ENCODE peak calls at places on chromosomes 12 and 14, in ten cellular contexts. One of them, this sample, is unnamed.

GRCh38 chr12:103538397-103538796 is 42.6 kb upstream of the C12orf42 start:
- DNase-seq in epithelial cell of esophagus: peak; percentile 66
- DNase-seq in fibroblast of lung: no peak
- DNase-seq in mucosa of descending colon: no peak
- DNase-seq in A549: no peak
- DNase-seq in Peyer's patch: no peak
- DNase-seq in H1: no peak
- DNase-seq in fibroblast of mammary gland: peak; percentile 20
- DNase-seq in CD8-positive, alpha-beta T cell: no peak
- DNase-seq in tibial nerve: no peak
- DNase-seq in this sample: no peak

GRCh38 chr12:124551268-124552144 is 15.9 kb downstream of the NCOR2 start:
- DNase-seq in epithelial cell of esophagus: peak; percentile 61
- DNase-seq in fibroblast of lung: peak; percentile 50
- DNase-seq in mucosa of descending colon: peak; percentile 56
- DNase-seq in A549: no peak
- DNase-seq in Peyer's patch: peak; percentile 65
- DNase-seq in H1: no peak
- DNase-seq in fibroblast of mammary gland: no peak
- DNase-seq in CD8-positive, alpha-beta T cell: no peak
- DNase-seq in tibial nerve: peak; percentile 63
- DNase-seq in this sample: no peak

GRCh38 chr14:90574640-90575131 is 177.9 kb downstream of the CALM1 start:
- DNase-seq in epithelial cell of esophagus: no peak
- DNase-seq in fibroblast of lung: no peak
- DNase-seq in mucosa of descending colon: no peak
- DNase-seq in A549: no peak
- DNase-seq in Peyer's patch: no peak
- DNase-seq in H1: no peak
- DNase-seq in fibroblast of mammary gland: no peak
- DNase-seq in CD8-positive, alpha-beta T cell: no peak
- DNase-seq in tibial nerve: no peak
- DNase-seq in this sample: no peak

GRCh38 chr12:122844366-122844971 is 9.2 kb downstream of the HIP1R start:
- DNase-seq in epithelial cell of esophagus: no peak
- DNase-seq in fibroblast of lung: no peak
- DNase-seq in mucosa of descending colon: no peak
- DNase-seq in A549: no peak
- DNase-seq in Peyer's patch: no peak
- DNase-seq in H1: no peak
- DNase-seq in fibroblast of mammary gland: no peak
- DNase-seq in CD8-positive, alpha-beta T cell: no peak
- DNase-seq in tibial nerve: no peak
- DNase-seq in this sample: no peak

GRCh38 chr12:230925-231671 is 17.1 kb upstream of the SLC6A12 start:
- DNase-seq in epithelial cell of esophagus: no peak
- DNase-seq in fibroblast of lung: no peak
- DNase-seq in mucosa of descending colon: no peak
- DNase-seq in A549: no peak
- DNase-seq in Peyer's patch: no peak
- DNase-seq in H1: no peak
- DNase-seq in fibroblast of mammary gland: no peak
- DNase-seq in CD8-positive, alpha-beta T cell: no peak
- DNase-seq in tibial nerve: no peak
- DNase-seq in this sample: no peak

GRCh38 chr12:121274036-121274763 is 22.3 kb downstream of the CAMKK2 start:
- DNase-seq in epithelial cell of esophagus: no peak
- DNase-seq in fibroblast of lung: no peak
- DNase-seq in mucosa of descending colon: no peak
- DNase-seq in A549: no peak
- DNase-seq in Peyer's patch: no peak
- DNase-seq in H1: no peak
- DNase-seq in fibroblast of mammary gland: no peak
- DNase-seq in CD8-positive, alpha-beta T cell: no peak
- DNase-seq in tibial nerve: no peak
- DNase-seq in this sample: no peak

GRCh38 chr12:78568326-78569020 is 296.1 kb upstream of the SYT1 start:
- DNase-seq in epithelial cell of esophagus: no peak
- DNase-seq in fibroblast of lung: peak; percentile 11
- DNase-seq in mucosa of descending colon: no peak
- DNase-seq in A549: no peak
- DNase-seq in Peyer's patch: no peak
- DNase-seq in H1: no peak
- DNase-seq in fibroblast of mammary gland: peak; percentile 24
- DNase-seq in CD8-positive, alpha-beta T cell: no peak
- DNase-seq in tibial nerve: no peak
- DNase-seq in this sample: no peak

GRCh38 chr12:44000309-44000952 is 164.6 kb downstream of the TMEM117 start:
- DNase-seq in epithelial cell of esophagus: peak; percentile 85
- DNase-seq in fibroblast of lung: peak; percentile 39
- DNase-seq in mucosa of descending colon: peak; percentile 38
- DNase-seq in A549: peak; percentile 71
- DNase-seq in Peyer's patch: no peak
- DNase-seq in H1: peak; percentile 56
- DNase-seq in fibroblast of mammary gland: peak; percentile 63
- DNase-seq in CD8-positive, alpha-beta T cell: no peak
- DNase-seq in tibial nerve: no peak
- DNase-seq in this sample: peak; percentile 50

DNA sequence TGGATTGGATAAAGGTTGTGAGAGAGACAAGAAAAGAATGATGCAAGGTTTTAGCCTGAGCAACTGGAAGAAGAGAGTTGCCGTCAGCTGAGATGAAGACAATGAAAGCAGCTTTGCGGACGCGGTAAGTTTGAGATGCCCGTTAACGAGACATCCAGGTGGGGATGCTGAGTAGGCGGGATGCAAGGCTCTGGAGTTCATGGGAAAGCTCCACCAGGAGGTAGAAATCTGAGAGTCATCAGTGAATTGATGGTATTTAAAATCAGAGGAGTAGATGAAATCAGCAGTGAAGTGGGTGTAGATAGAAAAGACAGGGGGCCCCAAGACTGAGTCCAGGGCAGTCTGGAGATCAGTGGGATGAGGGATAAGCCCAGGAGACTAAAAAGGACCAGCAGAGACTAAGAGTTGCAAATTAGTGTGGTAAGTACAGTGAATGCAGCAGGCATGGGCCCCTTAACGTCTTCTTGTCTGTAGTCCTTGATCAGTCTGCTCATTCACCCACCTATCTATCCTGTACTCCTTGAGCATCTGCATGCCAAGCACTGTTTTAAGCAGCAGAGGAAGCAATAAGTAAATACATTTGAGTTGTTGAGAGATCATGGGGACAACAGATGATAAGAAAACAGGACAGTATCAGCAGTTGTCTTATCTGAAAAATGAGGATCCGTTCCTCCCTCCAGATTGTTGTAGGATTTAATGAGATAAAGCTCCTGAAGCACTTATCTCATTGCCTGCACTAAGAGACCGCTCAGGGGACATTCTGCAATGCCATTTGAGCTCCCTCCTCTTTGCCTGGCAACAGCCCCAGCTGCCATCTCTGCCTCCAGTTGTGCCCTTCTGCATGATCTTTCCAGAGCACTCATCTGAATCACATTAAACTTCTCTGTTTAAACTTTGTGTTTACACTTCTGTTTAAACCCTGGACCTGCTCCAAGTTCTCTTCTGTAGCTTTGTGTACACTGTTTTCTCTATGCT is 91.5 kb downstream of the APAF1 start:
- DNase-seq in epithelial cell of esophagus: no peak
- DNase-seq in fibroblast of lung: peak; percentile 62
- DNase-seq in mucosa of descending colon: peak; percentile 10
- DNase-seq in A549: peak; percentile 15
- DNase-seq in Peyer's patch: no peak
- DNase-seq in H1: no peak
- DNase-seq in fibroblast of mammary gland: no peak
- DNase-seq in CD8-positive, alpha-beta T cell: no peak
- DNase-seq in tibial nerve: no peak
- DNase-seq in this sample: no peak
- TF ChIP-seq CTCF in epithelial cell of esophagus: no peak
- TF ChIP-seq CTCF in fibroblast of lung: no peak
- TF ChIP-seq CTCF in mucosa of descending colon: no peak
- TF ChIP-seq CTCF in A549: no peak
- TF ChIP-seq CTCF in Peyer's patch: no peak
- TF ChIP-seq CTCF in H1: no peak
- TF ChIP-seq CTCF in fibroblast of mammary gland: no peak
- TF ChIP-seq CTCF in CD8-positive, alpha-beta T cell: no peak
- TF ChIP-seq CTCF in tibial nerve: no peak
- TF ChIP-seq CTCF in this sample: no peak

GRCh38 chr12:107917912-107918800 is 143.7 kb downstream of the ASCL4 start:
- DNase-seq in epithelial cell of esophagus: peak; percentile 60
- DNase-seq in fibroblast of lung: peak; percentile 5
- DNase-seq in mucosa of descending colon: no peak
- DNase-seq in A549: peak; percentile 54
- DNase-seq in Peyer's patch: no peak
- DNase-seq in H1: peak; percentile 21
- DNase-seq in fibroblast of mammary gland: peak; percentile 24
- DNase-seq in CD8-positive, alpha-beta T cell: no peak
- DNase-seq in tibial nerve: no peak
- DNase-seq in this sample: peak; percentile 19

GRCh38 chr12:107914460-107914977 is 140.0 kb downstream of the ASCL4 start:
- DNase-seq in epithelial cell of esophagus: no peak
- DNase-seq in fibroblast of lung: no peak
- DNase-seq in mucosa of descending colon: no peak
- DNase-seq in A549: no peak
- DNase-seq in Peyer's patch: no peak
- DNase-seq in H1: no peak
- DNase-seq in fibroblast of mammary gland: no peak
- DNase-seq in CD8-positive, alpha-beta T cell: no peak
- DNase-seq in tibial nerve: no peak
- DNase-seq in this sample: no peak

GRCh38 chr12:107906719-107907118 is 132.2 kb downstream of the ASCL4 start:
- DNase-seq in epithelial cell of esophagus: no peak
- DNase-seq in fibroblast of lung: no peak
- DNase-seq in mucosa of descending colon: no peak
- DNase-seq in A549: no peak
- DNase-seq in Peyer's patch: no peak
- DNase-seq in H1: no peak
- DNase-seq in fibroblast of mammary gland: no peak
- DNase-seq in CD8-positive, alpha-beta T cell: no peak
- DNase-seq in tibial nerve: no peak
- DNase-seq in this sample: no peak

GRCh38 chr12:107912421-107913004 is 138.0 kb downstream of the ASCL4 start:
- DNase-seq in epithelial cell of esophagus: peak; percentile 46
- DNase-seq in fibroblast of lung: no peak
- DNase-seq in mucosa of descending colon: peak; percentile 40
- DNase-seq in A549: peak; percentile 73
- DNase-seq in Peyer's patch: peak; percentile 44
- DNase-seq in H1: no peak
- DNase-seq in fibroblast of mammary gland: peak; percentile 25
- DNase-seq in CD8-positive, alpha-beta T cell: peak; percentile 39
- DNase-seq in tibial nerve: peak; percentile 18
- DNase-seq in this sample: no peak
- H3K4me3 ChIP-seq in epithelial cell of esophagus: no peak overlapping the region
- H3K4me3 ChIP-seq in fibroblast of lung: no peak overlapping the region
- H3K4me3 ChIP-seq in mucosa of descending colon: no peak overlapping the region
- H3K4me3 ChIP-seq in A549: peak overlapping the region; percentile 41
- H3K4me3 ChIP-seq in Peyer's patch: peak overlapping the region; percentile 1
- H3K4me3 ChIP-seq in H1: peak overlapping the region; percentile 36
- H3K4me3 ChIP-seq in fibroblast of mammary gland: no peak overlapping the region
- H3K4me3 ChIP-seq in CD8-positive, alpha-beta T cell: peak overlapping the region; percentile 45
- H3K4me3 ChIP-seq in tibial nerve: peak overlapping the region; percentile 8
- H3K4me3 ChIP-seq in this sample: no peak overlapping the region

GRCh38 chr14:23286020-23286903 is at the start of gene HOMEZ:
- DNase-seq in epithelial cell of esophagus: peak; percentile 99
- DNase-seq in fibroblast of lung: peak; percentile 98
- DNase-seq in mucosa of descending colon: peak; percentile 99
- DNase-seq in A549: peak; percentile 98
- DNase-seq in Peyer's patch: peak; percentile 98
- DNase-seq in H1: peak; percentile 89
- DNase-seq in fibroblast of mammary gland: peak; percentile 98
- DNase-seq in CD8-positive, alpha-beta T cell: peak; percentile 96
- DNase-seq in tibial nerve: peak; percentile 98
- DNase-seq in this sample: peak; percentile 98

GRCh38 chr14:23285530-23286019 is 357 bp downstream of the HOMEZ start:
- DNase-seq in epithelial cell of esophagus: no peak
- DNase-seq in fibroblast of lung: no peak
- DNase-seq in mucosa of descending colon: peak; percentile 43
- DNase-seq in A549: no peak
- DNase-seq in Peyer's patch: peak; percentile 20
- DNase-seq in H1: no peak
- DNase-seq in fibroblast of mammary gland: no peak
- DNase-seq in CD8-positive, alpha-beta T cell: peak; percentile 14
- DNase-seq in tibial nerve: no peak
- DNase-seq in this sample: no peak

GRCh38 chr14:23281247-23281646 is 4.7 kb downstream of the HOMEZ start:
- DNase-seq in epithelial cell of esophagus: no peak
- DNase-seq in fibroblast of lung: no peak
- DNase-seq in mucosa of descending colon: no peak
- DNase-seq in A549: no peak
- DNase-seq in Peyer's patch: no peak
- DNase-seq in H1: no peak
- DNase-seq in fibroblast of mammary gland: no peak
- DNase-seq in CD8-positive, alpha-beta T cell: no peak
- DNase-seq in tibial nerve: no peak
- DNase-seq in this sample: no peak

GRCh38 chr14:23286904-23287479 is 1.1 kb upstream of the HOMEZ start:
- DNase-seq in epithelial cell of esophagus: peak; percentile 37
- DNase-seq in fibroblast of lung: no peak
- DNase-seq in mucosa of descending colon: no peak
- DNase-seq in A549: no peak
- DNase-seq in Peyer's patch: no peak
- DNase-seq in H1: no peak
- DNase-seq in fibroblast of mammary gland: peak; percentile 46
- DNase-seq in CD8-positive, alpha-beta T cell: no peak
- DNase-seq in tibial nerve: no peak
- DNase-seq in this sample: peak; percentile 21

DNA sequence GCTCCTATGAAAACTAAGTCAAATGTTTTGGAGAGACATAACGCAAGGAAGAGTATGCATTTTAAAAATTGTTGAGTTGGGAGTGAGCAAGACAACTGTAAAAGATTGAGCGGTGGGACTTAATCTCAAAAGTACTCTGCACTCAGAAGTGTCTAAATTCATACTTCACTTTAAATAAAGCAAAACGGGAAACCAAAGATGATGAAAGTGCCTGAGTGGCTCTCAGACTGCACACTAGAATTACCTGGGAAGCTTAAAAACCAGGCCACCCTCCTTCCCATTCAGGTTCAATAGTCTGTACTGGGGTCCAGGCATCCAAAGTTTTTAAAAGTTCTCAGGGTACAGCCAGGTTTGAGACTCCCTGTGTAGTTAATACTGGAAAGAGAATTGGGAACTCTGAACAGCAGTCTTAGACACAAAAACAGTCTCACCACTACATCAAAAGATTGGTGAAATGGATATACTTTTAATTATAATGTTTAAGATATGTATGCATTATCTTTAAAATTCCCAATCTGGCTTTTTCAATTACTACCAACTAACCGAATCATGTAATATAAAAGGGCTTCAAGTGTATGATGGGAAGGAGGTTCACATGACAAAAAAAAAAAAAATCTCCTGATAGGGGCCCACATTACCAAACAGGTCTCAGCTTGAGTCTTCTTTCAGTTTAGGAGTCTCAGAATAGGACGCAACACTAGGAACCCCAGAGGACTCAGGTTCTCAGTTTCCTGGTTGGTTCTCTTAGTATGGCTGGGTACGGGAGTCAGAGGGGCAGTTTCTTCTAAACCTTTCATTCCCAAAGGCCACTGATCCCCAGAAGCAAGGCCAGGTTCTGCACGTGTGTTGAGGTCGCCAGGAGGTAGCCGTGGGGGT is 1.0 kb downstream of the HOMEZ start:
- DNase-seq in epithelial cell of esophagus: peak; percentile 46
- DNase-seq in fibroblast of lung: no peak
- DNase-seq in mucosa of descending colon: no peak
- DNase-seq in A549: no peak
- DNase-seq in Peyer's patch: no peak
- DNase-seq in H1: no peak
- DNase-seq in fibroblast of mammary gland: peak; percentile 25
- DNase-seq in CD8-positive, alpha-beta T cell: no peak
- DNase-seq in tibial nerve: no peak
- DNase-seq in this sample: peak; percentile 35
- TF ChIP-seq CTCF in epithelial cell of esophagus: no peak
- TF ChIP-seq CTCF in fibroblast of lung: no peak
- TF ChIP-seq CTCF in mucosa of descending colon: no peak
- TF ChIP-seq CTCF in A549: no peak
- TF ChIP-seq CTCF in Peyer's patch: no peak
- TF ChIP-seq CTCF in H1: no peak
- TF ChIP-seq CTCF in fibroblast of mammary gland: no peak
- TF ChIP-seq CTCF in CD8-positive, alpha-beta T cell: no peak
- TF ChIP-seq CTCF in tibial nerve: no peak
- TF ChIP-seq CTCF in this sample: no peak

GRCh38 chr12:53454710-53455109 is 2.8 kb downstream of the PCBP2 start:
- DNase-seq in epithelial cell of esophagus: no peak
- DNase-seq in fibroblast of lung: no peak
- DNase-seq in mucosa of descending colon: no peak
- DNase-seq in A549: no peak
- DNase-seq in Peyer's patch: no peak
- DNase-seq in H1: no peak
- DNase-seq in fibroblast of mammary gland: no peak
- DNase-seq in CD8-positive, alpha-beta T cell: no peak
- DNase-seq in tibial nerve: no peak
- DNase-seq in this sample: no peak
- H3K4me3 ChIP-seq in epithelial cell of esophagus: no peak overlapping the region
- H3K4me3 ChIP-seq in fibroblast of lung: no peak overlapping the region
- H3K4me3 ChIP-seq in mucosa of descending colon: no peak overlapping the region
- H3K4me3 ChIP-seq in A549: no peak overlapping the region
- H3K4me3 ChIP-seq in Peyer's patch: no peak overlapping the region
- H3K4me3 ChIP-seq in H1: peak overlapping the region; percentile 3
- H3K4me3 ChIP-seq in fibroblast of mammary gland: peak overlapping the region; percentile 4
- H3K4me3 ChIP-seq in CD8-positive, alpha-beta T cell: no peak overlapping the region
- H3K4me3 ChIP-seq in tibial nerve: no peak overlapping the region
- H3K4me3 ChIP-seq in this sample: peak overlapping the region; percentile 76

This sample was measured in fibroblast of the aortic adventitia.